ENCODE peak calls at places on chromosome 9, in six cellular contexts. One of them, this sample, is unnamed.

GRCh38 chr9:123561055-123561454 is 205.1 kb downstream of the CRB2 start:
- DNase-seq in activated naive CD4-positive, alpha-beta T cell: no peak
- DNase-seq in progenitor cell of endocrine pancreas: no peak
- DNase-seq in effector memory CD8-positive, alpha-beta T cell: no peak
- DNase-seq in tibial artery: no peak
- DNase-seq in neural crest cell: no peak
- DNase-seq in this sample: no peak

GRCh38 chr9:89928521-89929275 is 323.9 kb downstream of the GADD45G start:
- DNase-seq in activated naive CD4-positive, alpha-beta T cell: no peak
- DNase-seq in progenitor cell of endocrine pancreas: no peak
- DNase-seq in effector memory CD8-positive, alpha-beta T cell: no peak
- DNase-seq in tibial artery: no peak
- DNase-seq in neural crest cell: no peak
- DNase-seq in this sample: no peak

GRCh38 chr9:92170848-92171247 is 55.6 kb upstream of the SPTLC1 start:
- DNase-seq in activated naive CD4-positive, alpha-beta T cell: no peak
- DNase-seq in progenitor cell of endocrine pancreas: no peak
- DNase-seq in effector memory CD8-positive, alpha-beta T cell: no peak
- DNase-seq in tibial artery: no peak
- DNase-seq in neural crest cell: no peak
- DNase-seq in this sample: no peak

GRCh38 chr9:37371565-37372464 is 50.7 kb upstream of the GRHPR start:
- DNase-seq in activated naive CD4-positive, alpha-beta T cell: no peak
- DNase-seq in progenitor cell of endocrine pancreas: no peak
- DNase-seq in effector memory CD8-positive, alpha-beta T cell: no peak
- DNase-seq in tibial artery: no peak
- DNase-seq in neural crest cell: no peak
- DNase-seq in this sample: no peak

GRCh38 chr9:71383308-71383707 is 261.9 kb upstream of the TRPM3 start:
- DNase-seq in activated naive CD4-positive, alpha-beta T cell: no peak
- DNase-seq in progenitor cell of endocrine pancreas: no peak
- DNase-seq in effector memory CD8-positive, alpha-beta T cell: no peak
- DNase-seq in tibial artery: no peak
- DNase-seq in neural crest cell: no peak
- DNase-seq in this sample: no peak

GRCh38 chr9:89839427-89839826 is 234.6 kb downstream of the GADD45G start:
- DNase-seq in activated naive CD4-positive, alpha-beta T cell: no peak
- DNase-seq in progenitor cell of endocrine pancreas: no peak
- DNase-seq in effector memory CD8-positive, alpha-beta T cell: no peak
- DNase-seq in tibial artery: no peak
- DNase-seq in neural crest cell: no peak
- DNase-seq in this sample: no peak

GRCh38 chr9:93945400-93946337 is 9.5 kb downstream of the BARX1 start:
- DNase-seq in activated naive CD4-positive, alpha-beta T cell: no peak
- DNase-seq in progenitor cell of endocrine pancreas: no peak
- DNase-seq in effector memory CD8-positive, alpha-beta T cell: no peak
- DNase-seq in tibial artery: no peak
- DNase-seq in neural crest cell: no peak
- DNase-seq in this sample: no peak

GRCh38 chr9:78127271-78128225 is 95.9 kb upstream of the GNAQ start:
- DNase-seq in activated naive CD4-positive, alpha-beta T cell: no peak
- DNase-seq in progenitor cell of endocrine pancreas: no peak
- DNase-seq in effector memory CD8-positive, alpha-beta T cell: no peak
- DNase-seq in tibial artery: no peak
- DNase-seq in neural crest cell: peak
- DNase-seq in this sample: peak

GRCh38 chr9:122389799-122390481 is 19.1 kb downstream of the PTGS1 start:
- DNase-seq in activated naive CD4-positive, alpha-beta T cell: no peak
- DNase-seq in progenitor cell of endocrine pancreas: no peak
- DNase-seq in effector memory CD8-positive, alpha-beta T cell: no peak
- DNase-seq in tibial artery: no peak
- DNase-seq in neural crest cell: no peak
- DNase-seq in this sample: peak

GRCh38 chr9:94973491-94973941 is 247.0 kb downstream of the AOPEP start:
- DNase-seq in activated naive CD4-positive, alpha-beta T cell: no peak
- DNase-seq in progenitor cell of endocrine pancreas: no peak
- DNase-seq in effector memory CD8-positive, alpha-beta T cell: no peak
- DNase-seq in tibial artery: no peak
- DNase-seq in neural crest cell: no peak
- DNase-seq in this sample: no peak

GRCh38 chr9:108496866-108497265 is 358.9 kb downstream of the ACTL7B start:
- DNase-seq in activated naive CD4-positive, alpha-beta T cell: no peak
- DNase-seq in progenitor cell of endocrine pancreas: no peak
- DNase-seq in effector memory CD8-positive, alpha-beta T cell: no peak
- DNase-seq in tibial artery: no peak
- DNase-seq in neural crest cell: no peak
- DNase-seq in this sample: no peak

GRCh38 chr9:134371731-134372130 is 45.5 kb downstream of the RXRA start:
- DNase-seq in activated naive CD4-positive, alpha-beta T cell: no peak
- DNase-seq in progenitor cell of endocrine pancreas: no peak
- DNase-seq in effector memory CD8-positive, alpha-beta T cell: no peak
- DNase-seq in tibial artery: peak
- DNase-seq in neural crest cell: no peak
- DNase-seq in this sample: no peak

GRCh38 chr9:14031015-14031414 is 282.9 kb downstream of the NFIB start:
- DNase-seq in activated naive CD4-positive, alpha-beta T cell: no peak
- DNase-seq in progenitor cell of endocrine pancreas: no peak
- DNase-seq in effector memory CD8-positive, alpha-beta T cell: no peak
- DNase-seq in tibial artery: peak
- DNase-seq in neural crest cell: no peak
- DNase-seq in this sample: no peak

GRCh38 chr9:70411141-70411929 is 3.1 kb downstream of the KLF9 start:
- DNase-seq in activated naive CD4-positive, alpha-beta T cell: no peak
- DNase-seq in progenitor cell of endocrine pancreas: no peak
- DNase-seq in effector memory CD8-positive, alpha-beta T cell: no peak
- DNase-seq in tibial artery: peak
- DNase-seq in neural crest cell: no peak
- DNase-seq in this sample: no peak

GRCh38 chr9:106130374-106130773 is 436.0 kb downstream of the TMEM38B start:
- DNase-seq in activated naive CD4-positive, alpha-beta T cell: no peak
- DNase-seq in progenitor cell of endocrine pancreas: no peak
- DNase-seq in effector memory CD8-positive, alpha-beta T cell: no peak
- DNase-seq in tibial artery: no peak
- DNase-seq in neural crest cell: no peak
- DNase-seq in this sample: no peak

GRCh38 chr9:18296702-18297531 is 177.0 kb upstream of the ADAMTSL1 start:
- DNase-seq in activated naive CD4-positive, alpha-beta T cell: no peak
- DNase-seq in progenitor cell of endocrine pancreas: no peak
- DNase-seq in effector memory CD8-positive, alpha-beta T cell: no peak
- DNase-seq in tibial artery: no peak
- DNase-seq in neural crest cell: no peak
- DNase-seq in this sample: no peak

GRCh38 chr9:87554177-87554940 is 56.7 kb downstream of the DAPK1 start:
- DNase-seq in activated naive CD4-positive, alpha-beta T cell: no peak
- DNase-seq in progenitor cell of endocrine pancreas: no peak
- DNase-seq in effector memory CD8-positive, alpha-beta T cell: no peak
- DNase-seq in tibial artery: no peak
- DNase-seq in neural crest cell: no peak
- DNase-seq in this sample: no peak

GRCh38 chr9:130043654-130044623 is 950 bp upstream of the FNBP1 start:
- DNase-seq in activated naive CD4-positive, alpha-beta T cell: no peak
- DNase-seq in progenitor cell of endocrine pancreas: peak
- DNase-seq in effector memory CD8-positive, alpha-beta T cell: no peak
- DNase-seq in tibial artery: peak
- DNase-seq in neural crest cell: no peak
- DNase-seq in this sample: no peak

GRCh38 chr9:108996653-108997052 is 16.6 kb downstream of the CTNNAL1 start:
- DNase-seq in activated naive CD4-positive, alpha-beta T cell: no peak
- DNase-seq in progenitor cell of endocrine pancreas: no peak
- DNase-seq in effector memory CD8-positive, alpha-beta T cell: no peak
- DNase-seq in tibial artery: no peak
- DNase-seq in neural crest cell: no peak
- DNase-seq in this sample: no peak

GRCh38 chr9:137453643-137454081 is 5.5 kb downstream of the NSMF start:
- DNase-seq in activated naive CD4-positive, alpha-beta T cell: no peak
- DNase-seq in progenitor cell of endocrine pancreas: no peak
- DNase-seq in effector memory CD8-positive, alpha-beta T cell: no peak
- DNase-seq in tibial artery: peak
- DNase-seq in neural crest cell: peak
- DNase-seq in this sample: peak

GRCh38 chr9:122090981-122091380 is 2.1 kb downstream of the TTLL11 start:
- DNase-seq in activated naive CD4-positive, alpha-beta T cell: no peak
- DNase-seq in progenitor cell of endocrine pancreas: no peak
- DNase-seq in effector memory CD8-positive, alpha-beta T cell: no peak
- DNase-seq in tibial artery: no peak
- DNase-seq in neural crest cell: no peak
- DNase-seq in this sample: no peak